ENCODE peak calls at places on chromosomes 2 and 18, in six cellular contexts. B is OCI-LY7, L is GM23248, S is GM23338, T is H1, V is fibroblast of lung. X is an unnamed sample.
A peak's percentile ranks its signal among the peaks of the same experiment; 100 is the strongest.

GRCh38 chr2:204665244-204665643 is 120.0 kb downstream of the PARD3B start:
- DNase-seq in S (peak; percentile 30), L (peak; percentile 57), B (no peak), T (no peak), V (peak; percentile 90), X (peak; percentile 6)

GRCh38 chr2:5673148-5673860 is 18.9 kb upstream of the SOX11 start:
- DNase-seq in S (peak; percentile 53), L (no peak), T (peak; percentile 59), V (no peak), B (no peak), X (peak; percentile 67)

GRCh38 chr2:173770936-173771678 is 194.1 kb downstream of the SP3 start:
- DNase-seq in T (peak; percentile 38), B (no peak), S (no peak), L (no peak), V (no peak), X (peak; percentile 61)

GRCh38 chr2:99645960-99646359 is 156.1 kb upstream of the REV1 start:
- DNase-seq in V (no peak), T (no peak), L (no peak), B (no peak), S (no peak), X (no peak)

GRCh38 chr18:75931079-75931478 is 503.6 kb upstream of the SMIM21 start:
- DNase-seq in B (no peak), S (no peak), V (no peak), T (no peak), L (no peak), X (no peak)

GRCh38 chr2:32427672-32428622 is 71.1 kb downstream of the BIRC6 start:
- DNase-seq in T (no peak), S (no peak), V (peak; percentile 28), B (no peak), L (no peak), X (peak; percentile 6)

GRCh38 chr2:205461169-205461568 is 221.1 kb upstream of the NRP2 start:
- DNase-seq in V (peak; percentile 34), S (no peak), T (no peak), B (no peak), L (peak; percentile 9), X (no peak)

GRCh38 chr2:40758778-40759177 is 306.9 kb upstream of the SLC8A1 start:
- DNase-seq in B (peak; percentile 1), T (no peak), S (no peak), V (peak; percentile 12), L (peak; percentile 27), X (no peak)

GRCh38 chr2:27885246-27885645 is 4.9 kb downstream of the RBKS start:
- DNase-seq in V (peak; percentile 39), B (no peak), T (no peak), S (no peak), L (peak; percentile 54), X (no peak)

GRCh38 chr2:124983595-124983994 is 958.5 kb downstream of the CNTNAP5 start:
- DNase-seq in V (peak; percentile 93), T (no peak), L (peak; percentile 11), S (no peak), B (no peak), X (no peak)

GRCh38 chr2:185012643-185013042 is 414.3 kb downstream of the ZNF804A start:
- DNase-seq in T (peak; percentile 46), L (no peak), B (peak; percentile 5), S (peak; percentile 43), V (peak; percentile 5), X (peak; percentile 5)

GRCh38 chr2:239465017-239466001 is 64.5 kb upstream of the HDAC4 start:
- DNase-seq in B (no peak), L (peak; percentile 55), S (no peak), V (peak; percentile 13), T (no peak), X (no peak)

GRCh38 chr2:127420039-127420864 is 2.0 kb downstream of the PROC start:
- DNase-seq in L (no peak), S (no peak), B (no peak), T (no peak), V (no peak), X (no peak)

DNA sequence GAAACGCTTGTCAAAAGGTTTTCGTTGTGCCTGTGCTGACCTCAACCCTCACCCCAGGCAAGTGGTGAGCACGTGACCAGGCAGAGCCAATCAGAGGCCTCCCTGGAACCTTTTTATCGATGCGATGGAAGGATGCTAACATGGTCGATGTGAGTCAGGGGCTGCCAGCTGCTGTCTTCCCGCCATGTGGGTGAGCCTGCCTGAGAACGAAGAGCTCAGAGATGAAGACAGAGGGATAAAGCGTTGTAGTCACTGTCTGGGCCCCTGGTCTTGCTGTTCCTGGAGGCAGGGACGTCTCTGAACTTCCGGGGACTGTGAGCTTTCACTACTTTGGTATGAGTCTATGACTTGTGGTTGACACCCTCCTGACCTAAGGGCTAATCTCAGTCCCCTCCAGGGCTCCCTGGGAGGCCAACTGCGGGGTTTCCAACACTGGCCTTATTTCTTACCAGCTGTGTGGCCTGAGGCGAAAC is 18.6 kb downstream of the DNMT3A start:
- DNase-seq in S (peak; percentile 77), V (peak; percentile 49), B (no peak), T (peak; percentile 85), L (no peak), X (peak; percentile 53)
- H3K4me2 ChIP-seq in S (no peak overlapping the region), V (no peak overlapping the region), B (no peak overlapping the region), T (peak overlapping the region; percentile 17), L (no peak overlapping the region), X (peak overlapping the region; percentile 3)

GRCh38 chr2:212903413-212903812 is 248.0 kb downstream of the IKZF2 start:
- DNase-seq in S (no peak), L (no peak), B (no peak), T (no peak), V (no peak), X (no peak)
- H3K4me1 ChIP-seq in S (no peaks in the 10 kb centered on the region), L (peaks cover 12% of the 10 kb centered on the region), B (no peaks in the 10 kb centered on the region), T (no peaks in the 10 kb centered on the region), V (no peaks in the 10 kb centered on the region), X (peaks cover 22% of the 10 kb centered on the region)

DNA sequence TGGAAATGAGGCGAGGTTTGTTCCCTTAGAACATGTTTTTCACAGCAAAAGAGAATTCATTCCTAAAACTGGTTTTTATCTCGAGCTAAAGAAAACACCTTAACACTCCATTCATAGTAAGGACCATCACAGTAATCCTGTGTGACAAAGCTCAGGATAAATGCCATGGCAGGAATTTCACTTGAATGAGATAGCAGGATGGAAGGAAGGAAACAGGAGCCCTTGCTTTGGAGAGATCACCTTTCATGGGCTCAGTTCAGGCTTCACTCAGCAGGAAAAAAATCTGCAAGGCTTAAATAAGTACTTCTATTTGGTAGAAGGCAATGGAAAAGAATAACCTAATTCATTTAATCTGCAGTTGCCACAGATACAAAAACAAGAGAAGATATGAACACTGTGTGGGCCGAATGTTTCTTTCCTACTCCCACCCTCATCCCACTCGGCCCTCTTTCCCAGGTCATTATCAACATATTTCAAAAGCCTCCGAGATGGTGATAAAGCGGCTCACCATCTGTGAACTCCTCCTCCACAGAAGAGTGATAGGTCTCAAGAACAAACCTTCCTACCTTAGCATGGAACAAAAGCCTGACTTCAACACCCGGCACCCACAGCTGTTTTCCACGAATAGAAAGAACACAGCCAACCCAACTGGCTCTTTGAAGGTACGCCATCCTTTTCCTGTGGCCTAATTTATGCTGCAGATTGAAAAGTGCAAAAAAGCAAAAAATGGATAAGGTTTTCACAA is 28.9 kb downstream of the BCL2 start:
- DNase-seq in S (peak; percentile 34), V (no peak), B (no peak), L (no peak), T (no peak), X (peak; percentile 40)
- H3K79me2 ChIP-seq in S (no peaks in the 10 kb centered on the region), V (no peaks in the 10 kb centered on the region), B (no peaks in the 10 kb centered on the region), L (no peaks in the 10 kb centered on the region), T (no peaks in the 10 kb centered on the region), X (no peaks in the 10 kb centered on the region)

GRCh38 chr2:30662268-30663131 is 144.7 kb downstream of the CAPN13 start:
- DNase-seq in L (peak; percentile 53), T (peak; percentile 16), V (peak; percentile 84), B (no peak), S (no peak), X (no peak)

GRCh38 chr2:30664761-30665358 is 142.4 kb downstream of the CAPN13 start:
- DNase-seq in T (peak; percentile 14), B (no peak), V (peak; percentile 98), S (no peak), L (peak; percentile 97), X (no peak)

GRCh38 chr2:30661173-30662107 is 145.8 kb downstream of the CAPN13 start:
- DNase-seq in L (no peak), V (peak; percentile 60), T (peak; percentile 20), S (no peak), B (no peak), X (no peak)

GRCh38 chr2:30663806-30664205 is 143.4 kb downstream of the CAPN13 start:
- DNase-seq in S (no peak), V (no peak), B (no peak), L (no peak), T (peak; percentile 6), X (no peak)

GRCh38 chr2:30663321-30663720 is 143.9 kb downstream of the CAPN13 start:
- DNase-seq in V (no peak), T (no peak), S (no peak), L (no peak), B (no peak), X (no peak)
- H3K4me2 ChIP-seq in V (no peak overlapping the region), T (no peak overlapping the region), S (no peak overlapping the region), L (no peak overlapping the region), B (no peak overlapping the region), X (no peak overlapping the region)

DNA sequence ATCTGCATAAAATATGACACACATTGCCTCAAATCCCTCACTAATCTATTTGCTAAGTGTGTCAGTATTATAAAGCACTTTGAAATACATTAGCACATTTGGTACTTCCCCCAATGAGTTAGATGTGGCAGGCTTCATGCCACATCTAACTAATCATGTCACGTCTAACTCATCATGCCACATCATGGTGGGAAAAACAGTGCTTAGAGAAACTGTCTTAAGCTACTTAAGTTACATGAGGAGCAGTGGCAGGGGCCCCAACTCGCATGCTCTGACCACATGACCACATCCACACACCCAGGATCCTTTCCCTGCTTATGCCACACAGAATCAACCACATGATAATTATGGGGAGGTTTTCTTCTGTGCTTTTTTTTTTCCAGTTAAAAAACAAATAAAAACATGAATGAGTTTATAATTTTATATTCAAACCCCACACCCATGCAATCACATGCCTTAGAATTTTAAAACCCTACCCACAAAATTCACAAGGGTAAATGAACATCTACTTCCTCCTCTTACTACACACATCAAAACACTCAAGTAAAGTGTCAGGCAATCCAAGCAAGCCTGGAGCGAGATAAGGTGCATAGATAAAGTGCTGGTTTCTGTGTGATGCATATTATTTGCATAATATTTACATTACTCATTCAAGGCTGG is 1.6 kb downstream of the ABCA12 start:
- DNase-seq in B (no peak), T (no peak), L (peak; percentile 20), V (peak; percentile 71), S (no peak), X (no peak)
- H3K4me1 ChIP-seq in B (no peaks in the 10 kb centered on the region), T (no peaks in the 10 kb centered on the region), L (peaks cover 28% of the 10 kb centered on the region), V (no peaks in the 10 kb centered on the region), S (no peaks in the 10 kb centered on the region), X (no peaks in the 10 kb centered on the region)